ENCODE peak calls at places on chromosomes 2 and 18, in four cellular contexts. U, R, V and B are unnamed samples.

GRCh38 chr2:133266926-133267590 is 301.2 kb downstream of the NCKAP5 start:
- DNase-seq in R (no peak), U (no peak), V (no peak), B (no peak)

GRCh38 chr2:150126839-150127238 is 360.6 kb downstream of the RND3 start:
- DNase-seq in U (no peak), V (no peak), R (no peak), B (no peak)

GRCh38 chr18:56550121-56550520 is 88.3 kb downstream of the TXNL1 start:
- DNase-seq in U (no peak), V (no peak), R (no peak), B (no peak)

GRCh38 chr2:60964651-60965513 is 52.6 kb upstream of the PEX13 start:
- DNase-seq in V (no peak), R (no peak), U (no peak), B (no peak)

GRCh38 chr18:60112369-60112768 is 212.6 kb downstream of the PMAIP1 start:
- DNase-seq in V (no peak), U (no peak), R (peak), B (no peak)

GRCh38 chr2:36339819-36340218 is 15.8 kb upstream of the CRIM1 start:
- DNase-seq in U (no peak), R (no peak), V (no peak), B (no peak)

GRCh38 chr2:31233741-31234689 is at the start of gene EHD3:
- DNase-seq in R (peak), U (peak), V (peak), B (peak)

GRCh38 chr2:85355073-85355410 is 473 bp downstream of the ELMOD3 start:
- DNase-seq in V (no peak), R (peak), U (no peak), B (no peak)

GRCh38 chr2:74374509-74375205 is 5.5 kb downstream of the DCTN1 start:
- DNase-seq in V (no peak), R (peak), U (peak), B (no peak)

GRCh38 chr2:66581461-66582363 is 146.8 kb downstream of the MEIS1 start:
- DNase-seq in R (no peak), V (no peak), U (no peak), B (no peak)

GRCh38 chr18:79421275-79421857 is 25.6 kb downstream of the NFATC1 start:
- DNase-seq in R (no peak), U (no peak), V (no peak), B (no peak)

GRCh38 chr2:3102915-3103569 is 274.6 kb downstream of the EIPR1 start:
- DNase-seq in R (no peak), U (no peak), V (no peak), B (no peak)

GRCh38 chr2:1940660-1941059 is 196.3 kb upstream of the PXDN start:
- DNase-seq in V (no peak), U (peak), R (no peak), B (no peak)

GRCh38 chr18:13180614-13181375 is 37.8 kb upstream of the LDLRAD4 start:
- DNase-seq in U (no peak), V (no peak), R (no peak), B (no peak)

GRCh38 chr18:47747260-47747795 is 183.1 kb downstream of the SMAD2 start:
- DNase-seq in R (no peak), U (no peak), V (no peak), B (no peak)

GRCh38 chr2:156466739-156467405 is 30.7 kb downstream of the GPD2 start:
- DNase-seq in U (peak), R (no peak), V (no peak), B (no peak)

GRCh38 chr2:69978157-69978904 is 16.9 kb upstream of the ASPRV1 start:
- DNase-seq in U (no peak), R (no peak), V (no peak), B (no peak)

GRCh38 chr18:11259421-11259820 is 110.1 kb upstream of the PIEZO2 start:
- DNase-seq in V (no peak), R (no peak), U (peak), B (no peak)

GRCh38 chr18:11258014-11258413 is 108.6 kb upstream of the PIEZO2 start:
- DNase-seq in R (no peak), V (no peak), U (no peak), B (no peak)

DNA sequence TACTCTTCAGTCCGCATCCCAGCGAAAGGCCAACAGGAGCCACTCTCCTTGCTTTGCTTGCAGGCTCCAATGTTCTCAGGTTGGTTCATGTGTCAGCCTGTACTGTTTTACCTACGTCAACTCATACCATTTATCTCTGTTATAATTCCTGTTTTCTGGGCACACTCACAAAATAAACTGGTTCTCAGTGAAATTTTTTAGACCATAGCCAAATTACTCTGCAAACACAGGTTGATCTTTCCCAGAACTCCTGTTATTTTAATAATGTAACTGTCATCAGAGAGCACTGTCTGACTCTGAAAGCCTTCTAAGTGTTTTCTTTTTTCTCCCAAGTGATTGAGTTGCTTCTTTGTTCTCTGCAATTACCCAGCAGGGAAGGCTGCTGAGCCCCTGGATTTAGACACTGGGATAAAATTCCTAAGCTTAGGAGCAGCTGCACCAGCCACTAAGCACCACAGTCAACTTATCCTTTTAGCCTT is 111.6 kb upstream of the PIEZO2 start:
- DNase-seq in U (no peak), V (no peak), R (no peak), B (no peak)
- H3K27ac ChIP-seq in U (no peak), V (no peak), R (no peak), B (no peak)

GRCh38 chr2:45963816-45964215 is 312.3 kb downstream of the PRKCE start:
- DNase-seq in V (peak), U (no peak), R (peak), B (peak)
- H3K27ac ChIP-seq in V (no peak), U (peak), R (peak), B (peak)

DNA sequence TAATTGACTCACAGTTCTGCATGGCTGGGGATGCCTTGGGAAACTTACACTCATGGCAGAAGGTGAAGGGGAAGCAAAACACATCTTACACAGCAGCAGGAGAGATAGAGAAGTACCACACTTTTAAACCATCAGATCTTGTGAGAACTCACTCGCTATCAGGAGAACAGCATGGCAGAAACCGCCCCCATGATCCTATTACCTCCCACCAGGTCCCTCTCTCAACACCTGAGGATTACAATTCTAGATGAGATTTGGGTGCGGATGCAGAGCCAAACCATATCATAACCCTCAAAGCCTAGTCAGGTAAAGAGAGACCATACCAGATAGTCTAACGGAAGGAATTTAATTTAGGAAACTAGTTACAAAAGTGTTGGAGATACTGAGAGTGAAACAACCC is 182.6 kb upstream of the ACVR2A start:
- DNase-seq in U (no peak), R (no peak), V (no peak), B (no peak)
- H3K27ac ChIP-seq in U (no peak), R (no peak), V (no peak), B (no peak)

DNA sequence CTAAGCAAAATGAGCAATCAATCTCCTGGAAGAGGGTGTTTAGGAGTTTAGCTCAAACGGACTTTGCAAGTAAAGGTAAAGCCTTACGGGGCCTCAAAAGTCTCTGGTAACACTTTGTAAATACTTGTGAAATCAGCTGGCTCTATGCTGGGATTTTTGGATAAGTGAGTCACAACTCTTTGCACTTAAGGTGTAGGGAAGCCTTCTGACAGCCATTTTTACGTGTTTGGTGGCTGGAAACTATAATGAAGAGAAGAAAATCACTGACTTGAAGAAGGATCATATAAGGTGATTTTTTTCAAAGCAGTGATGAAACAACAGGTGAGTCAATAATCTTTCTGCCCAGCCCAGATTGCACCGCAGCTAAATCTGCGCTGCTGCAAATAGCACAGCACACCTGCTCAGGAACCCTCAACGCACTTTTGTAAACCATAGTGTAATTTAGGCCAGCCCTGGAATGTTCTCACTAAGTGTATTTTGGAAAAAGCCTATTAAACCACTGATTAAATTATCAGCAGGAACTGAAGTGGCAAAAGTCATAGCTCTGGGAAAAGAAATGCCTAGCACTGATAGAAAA is 218.8 kb downstream of the AGPS start:
- DNase-seq in U (no peak), R (peak), V (no peak), B (no peak)
- H3K27ac ChIP-seq in U (no peak), R (no peak), V (no peak), B (no peak)

GRCh38 chr2:47456851-47457250 is 53.9 kb downstream of the MSH2 start:
- DNase-seq in U (no peak), R (no peak), V (no peak), B (no peak)
- H3K27ac ChIP-seq in U (no peak), R (no peak), V (no peak), B (no peak)

DNA sequence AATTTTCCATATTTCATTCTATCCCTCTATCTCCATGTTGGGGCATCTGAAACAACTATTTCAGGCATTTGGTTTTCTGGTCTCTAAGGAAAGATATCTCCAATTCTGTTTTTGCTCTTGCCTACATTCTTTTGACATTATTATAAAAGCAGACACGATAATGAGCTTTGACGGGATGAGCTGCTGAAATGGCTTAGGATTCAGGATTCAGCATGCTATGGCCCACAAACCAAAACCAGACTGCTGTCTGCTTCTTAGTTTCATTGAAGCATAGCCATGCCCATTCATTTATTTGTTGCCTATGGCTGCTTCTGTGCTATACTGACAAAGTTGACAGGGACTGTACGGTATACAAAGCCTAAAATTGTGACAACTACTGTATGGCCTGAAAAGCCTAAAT is 42.6 kb upstream of the GLS start:
- DNase-seq in U (no peak), R (no peak), V (no peak), B (no peak)
- H3K27ac ChIP-seq in U (no peak), R (no peak), V (no peak), B (peak)